ENCODE peak calls at places on chromosomes 6 and 20, in five cellular contexts. One of them, this sample, is unnamed.

GRCh38 chr6:41428995-41429417 is 93.6 kb downstream of the NCR2 start:
- DNase-seq in NCI-H1417: no peak
- DNase-seq in astrocyte of the spinal cord: peak; percentile 29
- DNase-seq in NCI-H1092: no peak
- DNase-seq in ELR: peak; percentile 60
- DNase-seq in this sample: no peak

GRCh38 chr20:61162506-61162905 is 89.6 kb upstream of the CDH4 start:
- DNase-seq in ELR: no peak
- DNase-seq in astrocyte of the spinal cord: no peak
- DNase-seq in NCI-H1092: no peak
- DNase-seq in NCI-H1417: no peak
- DNase-seq in this sample: no peak

GRCh38 chr6:148760568-148761531 is 14.0 kb downstream of the UST start:
- DNase-seq in ELR: peak; percentile 71
- DNase-seq in NCI-H1092: no peak
- DNase-seq in astrocyte of the spinal cord: peak; percentile 94
- DNase-seq in NCI-H1417: peak; percentile 18
- DNase-seq in this sample: no peak

GRCh38 chr20:40821438-40821837 is 132.4 kb upstream of the MAFB start:
- DNase-seq in NCI-H1417: no peak
- DNase-seq in NCI-H1092: no peak
- DNase-seq in ELR: no peak
- DNase-seq in astrocyte of the spinal cord: no peak
- DNase-seq in this sample: no peak

GRCh38 chr6:134813146-134813545 is 136.8 kb downstream of the ALDH8A1 start:
- DNase-seq in NCI-H1417: no peak
- DNase-seq in ELR: no peak
- DNase-seq in NCI-H1092: no peak
- DNase-seq in astrocyte of the spinal cord: peak; percentile 67
- DNase-seq in this sample: no peak

GRCh38 chr6:19830171-19830570 is 7.0 kb upstream of the ID4 start:
- DNase-seq in ELR: peak; percentile 11
- DNase-seq in astrocyte of the spinal cord: no peak
- DNase-seq in NCI-H1092: no peak
- DNase-seq in NCI-H1417: no peak
- DNase-seq in this sample: no peak

GRCh38 chr6:159594106-159594749 is 98.8 kb downstream of the SOD2 start:
- DNase-seq in NCI-H1417: no peak
- DNase-seq in astrocyte of the spinal cord: peak; percentile 80
- DNase-seq in NCI-H1092: no peak
- DNase-seq in ELR: peak; percentile 56
- DNase-seq in this sample: no peak

GRCh38 chr20:51526105-51526470 is 16.4 kb downstream of the NFATC2 start:
- DNase-seq in NCI-H1417: no peak
- DNase-seq in astrocyte of the spinal cord: no peak
- DNase-seq in NCI-H1092: no peak
- DNase-seq in ELR: no peak
- DNase-seq in this sample: no peak

GRCh38 chr6:55175078-55175777 is 913 bp downstream of the HCRTR2 start:
- DNase-seq in NCI-H1417: peak; percentile 61
- DNase-seq in astrocyte of the spinal cord: no peak
- DNase-seq in NCI-H1092: no peak
- DNase-seq in ELR: no peak
- DNase-seq in this sample: no peak

GRCh38 chr6:14524319-14524718 is 406.7 kb downstream of the CD83 start:
- DNase-seq in astrocyte of the spinal cord: no peak
- DNase-seq in NCI-H1417: no peak
- DNase-seq in NCI-H1092: no peak
- DNase-seq in ELR: no peak
- DNase-seq in this sample: no peak